ENCODE peak calls at places on chromosomes 5 and 9, in six cellular contexts. S is MM.1S, V is right atrium auricular region, K is uterus, A is tibial artery, E is kidney epithelial cell. T is an unnamed sample.

GRCh38 chr9:74643303-74643933 is 146.3 kb downstream of the RORB start:
- DNase-seq in K (no peak), E (no peak), S (no peak), A (no peak), V (no peak), T (no peak)

GRCh38 chr5:135880278-135880677 is 15.4 kb downstream of the IL9 start:
- DNase-seq in K (no peak), E (no peak), V (no peak), A (no peak), S (no peak), T (peak; percentile 32)

GRCh38 chr5:154356256-154356655 is 89.5 kb upstream of the SAP30L start:
- DNase-seq in E (no peak), S (no peak), V (no peak), A (no peak), K (no peak), T (no peak)

GRCh38 chr9:21165516-21165915 is 944 bp downstream of the IFNA21 start:
- DNase-seq in A (no peak), K (no peak), V (no peak), S (no peak), E (no peak), T (no peak)

GRCh38 chr9:70470050-70471015 is 55.9 kb upstream of the KLF9 start:
- DNase-seq in V (peak; percentile 80), S (no peak), K (no peak), A (peak; percentile 48), E (no peak), T (no peak)

GRCh38 chr5:35672995-35673394 is 55.3 kb downstream of the SPEF2 start:
- DNase-seq in A (no peak), S (no peak), E (no peak), V (no peak), K (no peak), T (peak; percentile 18)

GRCh38 chr5:73994963-73995362 is 369.0 kb downstream of the ARHGEF28 start:
- DNase-seq in E (no peak), K (no peak), V (no peak), A (no peak), S (no peak), T (no peak)

GRCh38 chr5:10635257-10635860 is 71.5 kb downstream of the ANKRD33B start:
- DNase-seq in A (no peak), S (no peak), K (no peak), V (no peak), E (peak; percentile 64), T (peak; percentile 90)

GRCh38 chr5:60883229-60883628 is 39.2 kb upstream of the ELOVL7 start:
- DNase-seq in S (peak; percentile 23), K (no peak), E (no peak), A (no peak), V (no peak), T (peak; percentile 44)

GRCh38 chr5:155260798-155261197 is 247.2 kb downstream of the KIF4B start:
- DNase-seq in V (no peak), E (no peak), K (no peak), A (no peak), S (peak; percentile 83), T (peak; percentile 23)

GRCh38 chr5:16809816-16810502 is 126.1 kb downstream of the MYO10 start:
- DNase-seq in S (no peak), E (no peak), V (no peak), K (peak; percentile 22), A (peak; percentile 26), T (no peak)

GRCh38 chr9:136051568-136052432 is 43.3 kb downstream of the NACC2 start:
- DNase-seq in S (no peak), V (peak; percentile 66), E (peak; percentile 90), K (no peak), A (no peak), T (peak; percentile 43)

GRCh38 chr5:55308254-55308836 is 556 bp downstream of the MTREX start:
- DNase-seq in E (no peak), K (no peak), A (no peak), S (peak; percentile 33), V (no peak), T (peak; percentile 42)
- TF ChIP-seq CTCF in E (peak; percentile 11), K (no peak), A (no peak), S (peak; percentile 34), V (no peak), T (no peak)

GRCh38 chr5:173514666-173515065 is 101.8 kb downstream of the BOD1 start:
- DNase-seq in K (no peak), V (no peak), A (no peak), E (no peak), S (no peak), T (no peak)

GRCh38 chr5:173515526-173515925 is 100.9 kb downstream of the BOD1 start:
- DNase-seq in E (no peak), K (no peak), V (no peak), A (no peak), S (no peak), T (no peak)

GRCh38 chr5:173517648-173518047 is 98.8 kb downstream of the BOD1 start:
- DNase-seq in E (no peak), V (no peak), A (no peak), S (no peak), K (no peak), T (no peak)

GRCh38 chr5:173512637-173513435 is 103.6 kb downstream of the BOD1 start:
- DNase-seq in K (no peak), S (no peak), V (no peak), E (no peak), A (no peak), T (no peak)

GRCh38 chr5:173513521-173513991 is 102.9 kb downstream of the BOD1 start:
- DNase-seq in A (no peak), K (no peak), E (no peak), S (no peak), V (no peak), T (no peak)
- TF ChIP-seq CTCF in A (no peak), K (no peak), E (no peak), S (no peak), V (no peak), T (no peak)

GRCh38 chr9:1009101-1009707 is 32.7 kb downstream of the DMRT3 start:
- DNase-seq in V (peak; percentile 82), K (peak; percentile 66), A (peak; percentile 66), E (peak; percentile 10), S (peak; percentile 87), T (peak; percentile 70)
- TF ChIP-seq CTCF in V (peak; percentile 96), K (peak; percentile 82), A (peak; percentile 87), E (peak; percentile 97), S (peak; percentile 99), T (peak; percentile 98)

GRCh38 chr9:129145316-129145715 is 32.7 kb downstream of the IER5L start:
- DNase-seq in K (no peak), S (no peak), V (no peak), A (no peak), E (no peak), T (no peak)
- TF ChIP-seq CTCF in K (no peak), S (no peak), V (no peak), A (no peak), E (no peak), T (no peak)

T was measured in GM13977.